ENCODE peak calls at places on chromosomes 1 and 21, in ten cellular contexts. S, G, V, M, L, J, D, N, P and E are unnamed samples.

GRCh38 chr1:175935566-175936115 is 192.2 kb upstream of the TNR start:
- DNase-seq in S (no peak), G (no peak), V (no peak), M (no peak), L (no peak), J (no peak), D (no peak), N (no peak), P (no peak), E (no peak)

GRCh38 chr1:216456682-216457081 is 33.4 kb upstream of the USH2A start:
- DNase-seq in S (peak), G (no peak), V (no peak), M (no peak), L (peak), J (peak), D (no peak), N (no peak), P (peak), E (peak)

GRCh38 chr1:227942021-227942715 is 5.6 kb downstream of the WNT9A start:
- DNase-seq in S (no peak), G (no peak), V (no peak), M (peak), L (peak), J (no peak), D (no peak), N (peak), P (no peak), E (no peak)

GRCh38 chr1:235112297-235113182 is 16.1 kb downstream of the TOMM20 start:
- DNase-seq in S (no peak), G (no peak), V (no peak), M (no peak), L (no peak), J (no peak), D (no peak), N (no peak), P (no peak), E (no peak)

GRCh38 chr1:187517508-187517907 is 688.8 kb downstream of the PLA2G4A start:
- DNase-seq in S (no peak), G (peak), V (no peak), M (no peak), L (no peak), J (no peak), D (no peak), N (no peak), P (no peak), E (no peak)

GRCh38 chr1:26970810-26971209 is 10.5 kb upstream of the KDF1 start:
- DNase-seq in S (no peak), G (no peak), V (no peak), M (no peak), L (no peak), J (no peak), D (no peak), N (no peak), P (no peak), E (no peak)

GRCh38 chr1:34165422-34165921 is 442 bp upstream of the CSMD2 start:
- DNase-seq in S (no peak), G (no peak), V (no peak), M (no peak), L (peak), J (no peak), D (no peak), N (no peak), P (no peak), E (peak)

GRCh38 chr1:224668991-224669390 is 52.9 kb downstream of the CNIH3 start:
- DNase-seq in S (no peak), G (no peak), V (no peak), M (no peak), L (no peak), J (no peak), D (no peak), N (no peak), P (no peak), E (no peak)

GRCh38 chr1:78075621-78076020 is 29.9 kb downstream of the GIPC2 start:
- DNase-seq in S (no peak), G (no peak), V (no peak), M (no peak), L (no peak), J (peak), D (no peak), N (no peak), P (peak), E (no peak)

GRCh38 chr1:212731630-212732029 is 32.0 kb upstream of the BATF3 start:
- DNase-seq in S (no peak), G (no peak), V (no peak), M (no peak), L (no peak), J (no peak), D (no peak), N (no peak), P (no peak), E (no peak)

GRCh38 chr1:27403065-27403726 is 10.8 kb downstream of the GPR3 start:
- DNase-seq in S (no peak), G (no peak), V (peak), M (no peak), L (peak), J (peak), D (no peak), N (peak), P (peak), E (peak)

GRCh38 chr1:97869441-97869840 is 51.4 kb downstream of the DPYD start:
- DNase-seq in S (no peak), G (no peak), V (no peak), M (no peak), L (no peak), J (no peak), D (no peak), N (no peak), P (no peak), E (no peak)

GRCh38 chr21:33801424-33802405 is 113.9 kb downstream of the ATP5PO start:
- DNase-seq in S (peak), G (no peak), V (no peak), M (no peak), L (peak), J (peak), D (no peak), N (no peak), P (peak), E (peak)

GRCh38 chr1:222749927-222750326 is 12.9 kb downstream of the FAM177B start:
- DNase-seq in S (no peak), G (no peak), V (no peak), M (no peak), L (peak), J (peak), D (no peak), N (no peak), P (no peak), E (no peak)

GRCh38 chr1:215132156-215132555 is 49.6 kb downstream of the KCNK2 start:
- DNase-seq in S (no peak), G (no peak), V (no peak), M (no peak), L (no peak), J (peak), D (no peak), N (no peak), P (no peak), E (no peak)

GRCh38 chr1:109281680-109282496 is 1.1 kb downstream of the PSRC1 start:
- DNase-seq in S (no peak), G (no peak), V (no peak), M (no peak), L (no peak), J (peak), D (no peak), N (no peak), P (no peak), E (no peak)

GRCh38 chr21:39141502-39141901 is 41.7 kb downstream of the PSMG1 start:
- DNase-seq in S (no peak), G (no peak), V (no peak), M (no peak), L (no peak), J (peak), D (no peak), N (no peak), P (peak), E (no peak)

GRCh38 chr1:162538815-162539431 is 22.6 kb upstream of the UAP1 start:
- DNase-seq in S (peak), G (no peak), V (no peak), M (no peak), L (no peak), J (peak), D (no peak), N (no peak), P (peak), E (no peak)

GRCh38 chr1:102434421-102434820 is 437.7 kb upstream of the OLFM3 start:
- DNase-seq in S (peak), G (no peak), V (no peak), M (no peak), L (peak), J (peak), D (no peak), N (no peak), P (no peak), E (peak)

GRCh38 chr1:53077599-53077965 is 15.6 kb downstream of the PODN start:
- DNase-seq in S (no peak), G (no peak), V (peak), M (peak), L (no peak), J (no peak), D (no peak), N (no peak), P (no peak), E (no peak)

GRCh38 chr1:226309398-226310122 is 596 bp upstream of the LIN9 start:
- DNase-seq in S (no peak), G (peak), V (peak), M (no peak), L (peak), J (peak), D (no peak), N (no peak), P (no peak), E (peak)

GRCh38 chr1:116506132-116507004 is 64.5 kb downstream of the CD58 start:
- DNase-seq in S (no peak), G (no peak), V (no peak), M (no peak), L (no peak), J (peak), D (no peak), N (no peak), P (peak), E (no peak)

GRCh38 chr21:35783686-35784085 is 276.6 kb downstream of the SETD4 start:
- DNase-seq in S (no peak), G (no peak), V (no peak), M (no peak), L (no peak), J (no peak), D (no peak), N (no peak), P (no peak), E (no peak)

GRCh38 chr1:241551759-241552638 is 19.8 kb downstream of the KMO start:
- DNase-seq in S (no peak), G (no peak), V (no peak), M (no peak), L (no peak), J (no peak), D (peak), N (peak), P (no peak), E (no peak)

GRCh38 chr21:32569261-32570230 is 15.8 kb downstream of the TCP10L start:
- DNase-seq in S (peak), G (peak), V (peak), M (no peak), L (peak), J (peak), D (peak), N (peak), P (peak), E (peak)

GRCh38 chr1:202659541-202659940 is 50.7 kb downstream of the SYT2 start:
- DNase-seq in S (no peak), G (no peak), V (no peak), M (no peak), L (no peak), J (no peak), D (no peak), N (no peak), P (no peak), E (no peak)

GRCh38 chr1:165073402-165074007 is 283.0 kb downstream of the LMX1A start:
- DNase-seq in S (peak), G (peak), V (no peak), M (no peak), L (peak), J (peak), D (no peak), N (no peak), P (peak), E (no peak)

GRCh38 chr1:153626929-153627796 is at the start of gene S100A13:
- DNase-seq in S (peak), G (peak), V (peak), M (peak), L (peak), J (peak), D (no peak), N (peak), P (peak), E (peak)